ENCODE peak calls at places on chromosomes 2 and 18, in five cellular contexts. One of them, this sample, is unnamed.

GRCh38 chr18:76431437-76432273 is 63.4 kb downstream of the ZNF516 start:
- DNase-seq in SK-N-SH: no peak
- DNase-seq in HCT116: no peak
- DNase-seq in HepG2: no peak
- DNase-seq in K562: no peak
- DNase-seq in this sample: no peak

GRCh38 chr18:23268641-23269040 is 133.4 kb downstream of the CABLES1 start:
- DNase-seq in HCT116: no peak
- DNase-seq in HepG2: no peak
- DNase-seq in SK-N-SH: no peak
- DNase-seq in K562: no peak
- DNase-seq in this sample: no peak

GRCh38 chr2:105399207-105399861 is 483 bp upstream of the FHL2 start:
- DNase-seq in SK-N-SH: no peak
- DNase-seq in K562: no peak
- DNase-seq in HepG2: no peak
- DNase-seq in HCT116: no peak
- DNase-seq in this sample: no peak

GRCh38 chr2:112685167-112685884 is 35.5 kb upstream of the NT5DC4 start:
- DNase-seq in HCT116: no peak
- DNase-seq in HepG2: no peak
- DNase-seq in SK-N-SH: no peak
- DNase-seq in K562: no peak
- DNase-seq in this sample: no peak

GRCh38 chr2:205273627-205274026 is 408.7 kb upstream of the NRP2 start:
- DNase-seq in HepG2: peak
- DNase-seq in HCT116: no peak
- DNase-seq in SK-N-SH: peak
- DNase-seq in K562: no peak
- DNase-seq in this sample: no peak

GRCh38 chr2:31962757-31963361 is 47.9 kb downstream of the MEMO1 start:
- DNase-seq in K562: no peak
- DNase-seq in SK-N-SH: no peak
- DNase-seq in HCT116: no peak
- DNase-seq in HepG2: no peak
- DNase-seq in this sample: no peak

GRCh38 chr2:240238201-240238600 is 97.7 kb upstream of the OTOS start:
- DNase-seq in SK-N-SH: no peak
- DNase-seq in HCT116: no peak
- DNase-seq in K562: no peak
- DNase-seq in HepG2: no peak
- DNase-seq in this sample: no peak

GRCh38 chr2:159371506-159371905 is 85.0 kb upstream of the WDSUB1 start:
- DNase-seq in K562: no peak
- DNase-seq in HCT116: no peak
- DNase-seq in HepG2: no peak
- DNase-seq in SK-N-SH: no peak
- DNase-seq in this sample: no peak

GRCh38 chr18:5895300-5895885 is at the start of gene TMEM200C:
- DNase-seq in HepG2: no peak
- DNase-seq in SK-N-SH: peak
- DNase-seq in K562: no peak
- DNase-seq in HCT116: no peak
- DNase-seq in this sample: no peak

GRCh38 chr2:240981273-240981672 is 17.1 kb upstream of the SNED1 start:
- DNase-seq in HepG2: no peak
- DNase-seq in SK-N-SH: no peak
- DNase-seq in HCT116: no peak
- DNase-seq in K562: no peak
- DNase-seq in this sample: no peak

GRCh38 chr2:191899442-191899841 is 52.6 kb upstream of the CAVIN2 start:
- DNase-seq in SK-N-SH: no peak
- DNase-seq in HepG2: no peak
- DNase-seq in K562: no peak
- DNase-seq in HCT116: no peak
- DNase-seq in this sample: no peak

GRCh38 chr2:69159988-69160387 is 147.0 kb downstream of the ANTXR1 start:
- DNase-seq in HCT116: no peak
- DNase-seq in SK-N-SH: no peak
- DNase-seq in K562: no peak
- DNase-seq in HepG2: peak
- DNase-seq in this sample: no peak

GRCh38 chr18:51236225-51236624 is 38.7 kb upstream of the MEX3C start:
- DNase-seq in HCT116: peak
- DNase-seq in HepG2: peak
- DNase-seq in SK-N-SH: no peak
- DNase-seq in K562: peak
- DNase-seq in this sample: no peak

GRCh38 chr18:41875094-41875780 is 79.8 kb upstream of the PIK3C3 start:
- DNase-seq in HepG2: no peak
- DNase-seq in SK-N-SH: no peak
- DNase-seq in HCT116: no peak
- DNase-seq in K562: no peak
- DNase-seq in this sample: no peak

GRCh38 chr2:53786371-53787254 is at the start of the genes ASB3 and ERLEC1:
- DNase-seq in HepG2: peak
- DNase-seq in SK-N-SH: peak
- DNase-seq in K562: peak
- DNase-seq in HCT116: peak
- DNase-seq in this sample: peak

GRCh38 chr2:96075199-96075771 is 40.6 kb upstream of the GPAT2 start:
- DNase-seq in HepG2: no peak
- DNase-seq in HCT116: no peak
- DNase-seq in K562: no peak
- DNase-seq in SK-N-SH: no peak
- DNase-seq in this sample: no peak

GRCh38 chr18:80252136-80252535 is 4.8 kb upstream of the PARD6G start:
- DNase-seq in K562: no peak
- DNase-seq in HepG2: no peak
- DNase-seq in SK-N-SH: no peak
- DNase-seq in HCT116: no peak
- DNase-seq in this sample: no peak

GRCh38 chr2:186977433-186978045 is 128.6 kb upstream of the ZSWIM2 start:
- DNase-seq in K562: no peak
- DNase-seq in HepG2: no peak
- DNase-seq in HCT116: no peak
- DNase-seq in SK-N-SH: no peak
- DNase-seq in this sample: no peak

GRCh38 chr2:1068241-1068640 is 117.6 kb downstream of the SNTG2 start:
- DNase-seq in HepG2: no peak
- DNase-seq in K562: no peak
- DNase-seq in HCT116: no peak
- DNase-seq in SK-N-SH: no peak
- DNase-seq in this sample: no peak

GRCh38 chr2:241067501-241068135 is 34.5 kb downstream of the MTERF4 start:
- DNase-seq in HCT116: no peak
- DNase-seq in K562: no peak
- DNase-seq in HepG2: no peak
- DNase-seq in SK-N-SH: no peak
- DNase-seq in this sample: no peak

GRCh38 chr2:71685073-71685848 is 231.9 kb downstream of the DYSF start:
- DNase-seq in K562: no peak
- DNase-seq in SK-N-SH: no peak
- DNase-seq in HCT116: no peak
- DNase-seq in HepG2: no peak
- DNase-seq in this sample: no peak

GRCh38 chr2:149329470-149330126 is 789 bp upstream of the LYPD6 start:
- DNase-seq in HepG2: peak
- DNase-seq in K562: no peak
- DNase-seq in SK-N-SH: peak
- DNase-seq in HCT116: peak
- DNase-seq in this sample: no peak

GRCh38 chr18:55322176-55322735 is 265.7 kb downstream of the TCF4 start:
- DNase-seq in HCT116: no peak
- DNase-seq in K562: no peak
- DNase-seq in SK-N-SH: peak
- DNase-seq in HepG2: no peak
- DNase-seq in this sample: peak

GRCh38 chr2:197176457-197176964 is 134.1 kb downstream of the ANKRD44 start:
- DNase-seq in K562: no peak
- DNase-seq in HCT116: no peak
- DNase-seq in HepG2: no peak
- DNase-seq in SK-N-SH: no peak
- DNase-seq in this sample: no peak

GRCh38 chr18:59272221-59272888 is 899 bp downstream of the RAX start:
- DNase-seq in HCT116: no peak
- DNase-seq in HepG2: no peak
- DNase-seq in SK-N-SH: peak
- DNase-seq in K562: no peak
- DNase-seq in this sample: no peak

GRCh38 chr2:109436635-109437225 is 177.0 kb downstream of the SEPTIN10 start:
- DNase-seq in K562: no peak
- DNase-seq in SK-N-SH: no peak
- DNase-seq in HCT116: no peak
- DNase-seq in HepG2: no peak
- DNase-seq in this sample: no peak

GRCh38 chr2:233446121-233446520 is 91.8 kb downstream of the DGKD start:
- DNase-seq in HepG2: no peak
- DNase-seq in SK-N-SH: no peak
- DNase-seq in HCT116: no peak
- DNase-seq in K562: no peak
- DNase-seq in this sample: no peak

GRCh38 chr2:235049719-235050118 is 97.9 kb downstream of the SH3BP4 start:
- DNase-seq in HepG2: no peak
- DNase-seq in HCT116: no peak
- DNase-seq in K562: no peak
- DNase-seq in SK-N-SH: peak
- DNase-seq in this sample: no peak

DNA sequence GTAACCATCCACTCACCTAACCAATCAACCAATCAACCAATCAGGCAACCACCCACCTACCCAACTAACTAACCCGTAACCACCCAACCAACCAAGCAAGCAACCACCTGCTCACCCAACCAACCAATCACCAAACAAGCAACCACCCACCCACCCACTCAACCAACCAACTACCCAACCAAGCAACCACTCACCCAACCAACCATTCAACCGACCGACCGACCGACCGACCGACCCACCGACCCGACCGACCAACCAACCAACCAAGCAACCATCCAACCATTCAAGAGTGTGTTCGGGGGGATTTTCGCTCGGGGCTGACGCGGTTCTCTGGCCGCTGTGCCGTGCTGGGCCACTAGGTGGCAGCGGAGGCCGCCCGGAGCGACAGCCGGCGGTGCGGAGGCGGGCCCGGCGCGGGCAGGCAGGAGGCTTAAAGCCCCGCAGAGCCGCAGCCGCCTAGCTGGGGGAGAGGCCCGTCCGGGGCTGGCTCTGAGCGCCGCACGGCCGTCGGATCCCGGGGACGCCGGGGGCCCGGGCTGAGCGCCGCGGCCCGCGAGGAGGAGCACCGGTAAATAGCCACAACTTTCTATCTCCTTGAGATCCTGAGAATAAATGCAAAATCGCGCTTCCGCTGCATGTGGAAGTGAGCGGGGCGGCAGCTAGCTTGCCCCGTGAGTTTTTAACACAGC is at the start of gene MC5R:
- DNase-seq in HCT116: no peak
- DNase-seq in SK-N-SH: peak
- DNase-seq in HepG2: peak
- DNase-seq in K562: peak
- DNase-seq in this sample: no peak
- TF ChIP-seq ZBTB33 in HCT116: no peak
- TF ChIP-seq ZBTB33 in SK-N-SH: no peak
- TF ChIP-seq ZBTB33 in HepG2: no peak
- TF ChIP-seq ZBTB33 in K562: no peak
- TF ChIP-seq ZBTB33 in this sample: no peak

GRCh38 chr2:136319227-136319626 is 201.3 kb upstream of the CXCR4 start:
- DNase-seq in HepG2: no peak
- DNase-seq in SK-N-SH: no peak
- DNase-seq in HCT116: no peak
- DNase-seq in K562: no peak
- DNase-seq in this sample: no peak
- TF ChIP-seq ZBTB33 in HepG2: no peak
- TF ChIP-seq ZBTB33 in SK-N-SH: no peak
- TF ChIP-seq ZBTB33 in HCT116: no peak
- TF ChIP-seq ZBTB33 in K562: no peak
- TF ChIP-seq ZBTB33 in this sample: no peak

GRCh38 chr18:33746261-33746660 is 168.2 kb downstream of the ASXL3 start:
- DNase-seq in HepG2: no peak
- DNase-seq in HCT116: no peak
- DNase-seq in SK-N-SH: no peak
- DNase-seq in K562: no peak
- DNase-seq in this sample: no peak

GRCh38 chr18:33744032-33744697 is 166.1 kb downstream of the ASXL3 start:
- DNase-seq in K562: no peak
- DNase-seq in HepG2: no peak
- DNase-seq in HCT116: no peak
- DNase-seq in SK-N-SH: no peak
- DNase-seq in this sample: no peak

GRCh38 chr18:33749831-33750230 is 171.8 kb downstream of the ASXL3 start:
- DNase-seq in HepG2: no peak
- DNase-seq in HCT116: no peak
- DNase-seq in K562: no peak
- DNase-seq in SK-N-SH: no peak
- DNase-seq in this sample: no peak

GRCh38 chr18:33745396-33745795 is 167.4 kb downstream of the ASXL3 start:
- DNase-seq in SK-N-SH: no peak
- DNase-seq in K562: no peak
- DNase-seq in HCT116: no peak
- DNase-seq in HepG2: no peak
- DNase-seq in this sample: no peak
- TF ChIP-seq ZBTB33 in SK-N-SH: no peak
- TF ChIP-seq ZBTB33 in K562: no peak
- TF ChIP-seq ZBTB33 in HCT116: no peak
- TF ChIP-seq ZBTB33 in HepG2: no peak
- TF ChIP-seq ZBTB33 in this sample: no peak

DNA sequence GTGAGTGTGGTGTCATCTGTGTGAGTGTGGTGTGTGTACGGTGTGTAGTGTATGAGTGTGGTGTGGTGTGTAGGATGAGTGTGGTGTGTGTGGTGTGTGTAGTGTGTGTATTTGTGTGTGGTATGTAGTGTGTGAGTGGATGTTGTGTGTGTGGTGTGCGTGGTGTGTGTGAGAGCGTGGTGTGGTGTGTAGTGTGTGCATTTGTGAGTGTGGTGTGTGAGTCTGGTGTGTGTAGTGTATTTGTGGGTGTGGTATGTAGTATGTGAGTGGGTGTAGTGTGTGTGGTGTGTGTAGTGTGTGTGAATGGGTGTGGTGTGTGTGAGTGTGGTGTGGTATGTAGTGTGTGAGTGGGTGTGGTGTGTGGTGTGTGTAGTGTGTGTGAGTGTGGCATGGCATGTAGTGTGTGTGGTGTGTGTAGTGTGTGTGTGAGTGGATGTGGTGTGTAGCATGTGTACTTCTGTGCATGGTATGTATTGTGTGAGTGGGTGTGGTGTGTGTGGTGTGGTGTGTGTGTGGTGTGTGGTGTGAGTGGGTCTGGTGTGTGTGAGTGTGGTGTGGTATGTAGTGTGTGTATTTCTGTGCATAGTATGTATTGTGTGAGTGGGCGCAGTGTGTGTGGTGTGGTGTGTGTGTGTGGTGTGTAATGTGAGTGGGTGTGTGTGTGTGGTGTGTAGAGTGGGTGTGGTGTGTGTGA is 227.8 kb downstream of the BCL2 start:
- DNase-seq in HepG2: no peak
- DNase-seq in K562: no peak
- DNase-seq in HCT116: no peak
- DNase-seq in SK-N-SH: no peak
- DNase-seq in this sample: no peak
- TF ChIP-seq ZBTB33 in HepG2: no peak
- TF ChIP-seq ZBTB33 in K562: no peak
- TF ChIP-seq ZBTB33 in HCT116: no peak
- TF ChIP-seq ZBTB33 in SK-N-SH: no peak
- TF ChIP-seq ZBTB33 in this sample: no peak

This sample was measured in GM12878.